ENCODE peak calls at places on chromosomes 16 and 17, in eight cellular contexts. M, P, T, Q, U, Z, R and B are unnamed samples.

GRCh38 chr17:54891176-54891821 is 9.4 kb upstream of the TOM1L1 start:
- DNase-seq in M (peak; percentile 80), P (peak; percentile 73), T (peak; percentile 76), Q (no peak), U (peak; percentile 57), Z (peak; percentile 75), R (peak; percentile 52), B (peak; percentile 61)

GRCh38 chr17:50542795-50543774 is 3.9 kb upstream of the SPATA20 start:
- DNase-seq in M (peak; percentile 77), P (no peak), T (no peak), Q (no peak), U (no peak), Z (no peak), R (no peak), B (peak; percentile 99)

GRCh38 chr17:78329263-78330059 is 30.4 kb downstream of the SOCS3 start:
- DNase-seq in M (no peak), P (peak; percentile 77), T (peak; percentile 41), Q (no peak), U (peak; percentile 76), Z (no peak), R (no peak), B (no peak)

GRCh38 chr17:57557793-57558681 is 187.1 kb downstream of the CCDC182 start:
- DNase-seq in M (no peak), P (peak; percentile 66), T (no peak), Q (no peak), U (no peak), Z (no peak), R (no peak), B (no peak)

GRCh38 chr16:1548234-1548633 is 14.8 kb downstream of the TMEM204 start:
- DNase-seq in M (no peak), P (no peak), T (no peak), Q (no peak), U (no peak), Z (no peak), R (no peak), B (no peak)

GRCh38 chr17:59165933-59166342 is 10.4 kb downstream of the PRR11 start:
- DNase-seq in M (peak; percentile 68), P (peak; percentile 60), T (peak; percentile 76), Q (peak; percentile 57), U (peak; percentile 49), Z (peak; percentile 42), R (peak; percentile 57), B (peak; percentile 67)

GRCh38 chr17:40168262-40168832 is 8.9 kb upstream of the RAPGEFL1 start:
- DNase-seq in M (peak; percentile 77), P (peak; percentile 69), T (peak; percentile 65), Q (peak; percentile 15), U (peak; percentile 28), Z (peak; percentile 51), R (peak; percentile 59), B (peak; percentile 77)

GRCh38 chr17:59752446-59752845 is 45.0 kb downstream of the VMP1 start:
- DNase-seq in M (no peak), P (peak; percentile 56), T (no peak), Q (no peak), U (no peak), Z (no peak), R (no peak), B (no peak)

GRCh38 chr17:17151055-17151454 is 55.1 kb downstream of the PLD6 start:
- DNase-seq in M (peak; percentile 44), P (peak; percentile 90), T (no peak), Q (no peak), U (no peak), Z (no peak), R (no peak), B (no peak)

GRCh38 chr16:50581830-50582229 is 33.6 kb downstream of the NKD1 start:
- DNase-seq in M (no peak), P (no peak), T (no peak), Q (no peak), U (no peak), Z (no peak), R (no peak), B (no peak)

GRCh38 chr16:80337786-80338185 is 203.0 kb upstream of the DYNLRB2 start:
- DNase-seq in M (no peak), P (no peak), T (no peak), Q (no peak), U (no peak), Z (no peak), R (peak; percentile 31), B (no peak)

GRCh38 chr16:86074651-86075487 is 175.9 kb downstream of the IRF8 start:
- DNase-seq in M (no peak), P (peak; percentile 61), T (no peak), Q (no peak), U (no peak), Z (no peak), R (no peak), B (no peak)

GRCh38 chr16:27268376-27269299 is at the start of gene NSMCE1:
- DNase-seq in M (peak; percentile 96), P (peak; percentile 96), T (peak; percentile 96), Q (peak; percentile 84), U (peak; percentile 91), Z (peak; percentile 99), R (peak; percentile 88), B (peak; percentile 96)

GRCh38 chr17:56478836-56479447 is 114.6 kb upstream of the NOG start:
- DNase-seq in M (peak; percentile 25), P (peak; percentile 25), T (peak; percentile 21), Q (no peak), U (peak; percentile 58), Z (peak; percentile 18), R (no peak), B (peak; percentile 41)

GRCh38 chr17:81511800-81512559 is 619 bp downstream of the ACTG1 start:
- DNase-seq in M (no peak), P (no peak), T (no peak), Q (no peak), U (no peak), Z (no peak), R (no peak), B (no peak)

GRCh38 chr17:78919816-78920516 is 5.2 kb downstream of the TIMP2 start:
- DNase-seq in M (no peak), P (no peak), T (no peak), Q (no peak), U (no peak), Z (no peak), R (no peak), B (no peak)

GRCh38 chr16:4309102-4309832 is 6.6 kb upstream of the GLIS2 start:
- DNase-seq in M (no peak), P (no peak), T (no peak), Q (no peak), U (no peak), Z (no peak), R (no peak), B (no peak)

GRCh38 chr16:83744521-83744981 is 63.2 kb upstream of the HSBP1 start:
- DNase-seq in M (no peak), P (peak; percentile 7), T (no peak), Q (no peak), U (no peak), Z (no peak), R (no peak), B (no peak)

GRCh38 chr16:90050969-90051368 is 26.2 kb downstream of the PRDM7 start:
- DNase-seq in M (no peak), P (no peak), T (no peak), Q (no peak), U (no peak), Z (no peak), R (no peak), B (no peak)

GRCh38 chr16:84396537-84397008 is 28.2 kb downstream of the ATP2C2 start:
- DNase-seq in M (peak; percentile 77), P (peak; percentile 5), T (no peak), Q (no peak), U (no peak), Z (no peak), R (no peak), B (no peak)

GRCh38 chr16:57999971-58000705 is at the start of gene ZNF319:
- DNase-seq in M (no peak), P (no peak), T (no peak), Q (no peak), U (no peak), Z (peak; percentile 57), R (peak; percentile 65), B (no peak)

GRCh38 chr16:26987631-26988030 is 79.1 kb upstream of the C16orf82 start:
- DNase-seq in M (no peak), P (peak; percentile 94), T (no peak), Q (no peak), U (no peak), Z (no peak), R (no peak), B (no peak)

GRCh38 chr16:19696961-19697360 is 21.1 kb downstream of the KNOP1 start:
- DNase-seq in M (no peak), P (no peak), T (no peak), Q (no peak), U (no peak), Z (no peak), R (no peak), B (no peak)
- H3K27ac ChIP-seq in M (peak overlapping the region; percentile 67), P (peak overlapping the region; percentile 21), T (peak overlapping the region; percentile 62), Q (no peak overlapping the region), U (no peak overlapping the region), Z (no peak overlapping the region), R (no peak overlapping the region), B (no peak overlapping the region)

GRCh38 chr17:28834420-28834819 is 8.2 kb downstream of the FAM222B start:
- DNase-seq in M (no peak), P (no peak), T (no peak), Q (no peak), U (no peak), Z (no peak), R (no peak), B (no peak)

GRCh38 chr17:28827672-28828071 is 14.9 kb downstream of the FAM222B start:
- DNase-seq in M (no peak), P (no peak), T (no peak), Q (no peak), U (no peak), Z (peak; percentile 41), R (no peak), B (no peak)

GRCh38 chr17:28828294-28829040 is 14.1 kb downstream of the FAM222B start:
- DNase-seq in M (no peak), P (peak; percentile 35), T (no peak), Q (no peak), U (no peak), Z (no peak), R (no peak), B (no peak)
- TF ChIP-seq RAD21 in M (no peak), P (no peak), T (no peak), Q (no peak), U (no peak), Z (no peak), R (no peak), B (no peak)

DNA sequence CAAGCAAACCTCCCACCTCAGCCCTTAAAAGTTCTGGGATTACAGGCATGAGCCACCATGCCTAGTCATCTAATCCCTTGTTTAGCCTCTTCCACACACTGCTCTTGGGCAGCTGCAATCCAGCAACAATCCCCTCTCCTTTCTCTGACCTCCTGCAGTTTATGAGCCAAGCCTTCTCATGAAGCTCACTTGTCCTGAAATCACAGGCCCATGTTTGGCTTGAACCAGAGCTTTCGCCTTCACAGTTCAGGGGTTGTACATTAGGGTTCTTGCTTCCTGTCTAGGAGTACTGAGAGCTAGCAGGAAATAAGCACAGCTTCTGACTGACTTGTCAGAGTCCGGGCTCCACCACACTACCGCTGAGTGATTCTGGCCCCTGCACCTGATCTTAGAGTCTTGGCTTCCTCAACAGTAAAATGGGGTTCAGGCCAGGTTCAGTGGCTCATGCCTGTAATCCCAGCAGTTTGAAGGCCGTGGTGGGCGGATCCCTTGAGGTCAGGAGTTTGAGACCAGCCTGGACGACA is 16.3 kb downstream of the ERAL1 start:
- DNase-seq in M (no peak), P (no peak), T (no peak), Q (peak; percentile 79), U (no peak), Z (no peak), R (no peak), B (no peak)
- H3K27ac ChIP-seq in M (no peak overlapping the region), P (no peak overlapping the region), T (no peak overlapping the region), Q (peak overlapping the region; percentile 61), U (no peak overlapping the region), Z (peak overlapping the region; percentile 74), R (no peak overlapping the region), B (no peak overlapping the region)

GRCh38 chr16:31386157-31386984 is 6.8 kb upstream of the ITGAD start:
- DNase-seq in M (peak; percentile 37), P (peak; percentile 72), T (no peak), Q (no peak), U (peak; percentile 54), Z (no peak), R (no peak), B (no peak)
- TF ChIP-seq RAD21 in M (no peak), P (no peak), T (no peak), Q (no peak), U (no peak), Z (no peak), R (no peak), B (no peak)